ENCODE peak calls at places on chromosomes 3 and 15, in five cellular contexts. F is MM.1S; K is A549; T is keratinocyte; H is CD8-positive, alpha-beta T cell. U is an unnamed sample.

GRCh38 chr15:51266548-51266947 is 71.8 kb downstream of the CYP19A1 start:
- DNase-seq in F (no peak), K (no peak), T (no peak), H (no peak), U (no peak)

GRCh38 chr3:127900536-127900935 is 14.5 kb upstream of the KBTBD12 start:
- DNase-seq in F (no peak), K (no peak), T (no peak), H (no peak), U (no peak)

GRCh38 chr3:150483226-150483625 is 63.1 kb downstream of the SERP1 start:
- DNase-seq in F (no peak), K (no peak), T (no peak), H (no peak), U (no peak)

GRCh38 chr15:41001524-41001923 is 48.3 kb downstream of the CHAC1 start:
- DNase-seq in F (no peak), K (peak; percentile 57), T (no peak), H (no peak), U (peak; percentile 41)

GRCh38 chr15:99818872-99819271 is 85.6 kb upstream of the LYSMD4 start:
- DNase-seq in F (no peak), K (no peak), T (no peak), H (no peak), U (no peak)

GRCh38 chr15:43550527-43551363 is 33.3 kb downstream of the MAP1A start:
- DNase-seq in F (no peak), K (no peak), T (no peak), H (no peak), U (no peak)

GRCh38 chr3:38115645-38116427 is 21.1 kb downstream of the ACAA1 start:
- DNase-seq in F (no peak), K (no peak), T (no peak), H (no peak), U (no peak)

GRCh38 chr3:143120716-143121239 is 1.2 kb downstream of the CHST2 start:
- DNase-seq in F (peak; percentile 53), K (peak; percentile 13), T (no peak), H (peak; percentile 43), U (peak; percentile 83)

GRCh38 chr15:34986326-34987181 is 1.5 kb downstream of the ZNF770 start:
- DNase-seq in F (no peak), K (no peak), T (no peak), H (no peak), U (no peak)

GRCh38 chr15:73464602-73465001 is 21.6 kb downstream of the REC114 start:
- DNase-seq in F (no peak), K (no peak), T (no peak), H (no peak), U (no peak)
- TF ChIP-seq CTCF in F (peak; percentile 12), K (no peak), T (peak; percentile 43), H (no peak), U (no peak)

GRCh38 chr3:135134293-135134692 is 339.2 kb downstream of the EPHB1 start:
- DNase-seq in F (no peak), K (no peak), T (no peak), H (no peak), U (no peak)
- H3K4me3 ChIP-seq in F (no peak overlapping the region), K (no peak overlapping the region), T (no peak overlapping the region), H (no peak overlapping the region), U (no peak overlapping the region)

DNA sequence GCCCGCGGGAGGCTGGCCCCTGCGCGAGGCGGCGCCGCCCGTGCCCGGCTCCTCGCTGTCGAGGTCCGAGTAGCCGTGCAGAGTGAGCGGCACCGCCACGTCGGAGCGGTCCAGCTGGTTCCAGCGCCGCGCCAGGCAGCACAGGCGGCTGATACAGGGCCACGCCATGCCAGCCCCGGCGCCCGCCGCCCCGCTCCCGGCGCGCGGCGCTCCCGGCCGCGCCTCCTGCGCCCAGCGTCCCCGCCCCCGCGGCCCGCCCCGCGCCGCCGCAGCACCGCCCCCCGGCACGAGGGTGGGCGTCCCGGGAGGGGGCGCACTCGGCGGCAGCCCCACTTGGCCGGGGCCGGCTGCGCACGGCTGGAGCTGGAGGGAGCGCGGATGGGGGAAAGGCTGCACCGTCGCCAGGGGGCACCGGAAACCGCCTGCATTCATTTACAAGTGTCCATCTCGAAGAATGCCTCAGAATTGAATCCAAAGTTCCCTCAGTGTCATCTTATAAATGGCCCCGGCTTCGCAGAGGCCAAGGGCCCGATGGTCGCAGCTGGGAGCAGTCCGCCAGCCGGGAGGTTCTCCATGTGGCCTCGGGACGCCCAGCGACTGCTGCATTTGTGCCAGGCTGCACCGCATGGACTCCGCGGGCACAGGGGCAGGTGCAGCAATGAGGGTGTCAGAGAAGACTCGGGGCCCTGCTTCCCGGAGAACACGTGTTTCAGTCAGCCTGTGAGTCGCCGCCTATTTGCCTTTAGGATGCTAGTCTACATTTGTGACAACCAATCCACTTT is at the start of gene MAP6D1:
- DNase-seq in F (no peak), K (peak; percentile 52), T (no peak), H (peak; percentile 64), U (no peak)
- H3K27ac ChIP-seq in F (no peak within 1 kb of the TSS), K (peak within 1 kb of the TSS; percentile 71), T (no peak within 1 kb of the TSS), H (peak within 1 kb of the TSS; percentile 23), U (no peak within 1 kb of the TSS)

DNA sequence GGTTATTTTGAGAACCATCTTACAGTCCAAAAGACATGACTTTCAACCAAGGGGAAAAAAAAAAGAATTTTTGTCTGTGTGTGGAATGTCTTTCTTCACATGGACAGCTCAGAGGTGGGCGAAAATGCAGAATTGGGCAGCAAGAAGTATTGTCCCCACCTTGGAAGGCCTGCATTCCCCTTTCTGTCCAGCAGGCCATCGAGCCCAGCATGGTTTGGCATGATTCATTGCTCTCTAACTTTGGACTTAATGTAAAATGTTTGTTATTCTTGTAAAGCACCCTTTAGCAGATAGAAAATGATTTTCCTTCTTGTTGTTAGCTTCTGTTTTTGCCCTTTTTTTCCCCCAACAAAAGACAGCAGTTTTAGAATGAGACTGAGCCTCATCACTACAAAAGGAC is 12.4 kb downstream of the MYO1E start:
- DNase-seq in F (no peak), K (no peak), T (no peak), H (no peak), U (no peak)
- TF ChIP-seq CTCF in F (no peak), K (no peak), T (peak; percentile 44), H (no peak), U (no peak)

DNA sequence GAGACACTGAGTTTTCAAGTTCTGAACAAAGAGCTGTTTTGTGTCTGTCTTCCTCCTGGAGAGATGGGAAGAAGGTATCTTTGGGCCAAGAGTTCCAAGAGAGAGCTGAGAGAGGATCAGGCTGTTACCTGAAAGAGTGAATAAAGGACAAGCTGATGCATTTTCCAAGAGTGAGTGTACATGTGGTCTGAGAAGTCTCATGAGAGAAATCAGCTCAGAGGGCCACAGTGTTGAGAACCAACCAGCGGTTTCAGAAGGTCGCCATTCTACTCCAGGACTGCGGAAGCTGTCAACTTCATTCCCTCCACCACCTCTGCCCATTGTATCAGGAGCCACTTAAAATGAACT is 42.7 kb upstream of the PPP2R3A start:
- DNase-seq in F (no peak), K (no peak), T (no peak), H (no peak), U (no peak)
- H3K4me3 ChIP-seq in F (no peak overlapping the region), K (no peak overlapping the region), T (no peak overlapping the region), H (no peak overlapping the region), U (no peak overlapping the region)

GRCh38 chr3:98565237-98565643 is 28.2 kb downstream of the CPOX start:
- DNase-seq in F (no peak), K (no peak), T (no peak), H (no peak), U (no peak)

GRCh38 chr3:98563661-98564281 is 29.6 kb downstream of the CPOX start:
- DNase-seq in F (peak; percentile 70), K (no peak), T (no peak), H (no peak), U (no peak)

GRCh38 chr3:98560911-98561310 is 29.1 kb downstream of the GPR15 start:
- DNase-seq in F (no peak), K (no peak), T (no peak), H (no peak), U (no peak)

GRCh38 chr3:98564282-98565005 is 29.0 kb downstream of the CPOX start:
- DNase-seq in F (no peak), K (no peak), T (no peak), H (peak; percentile 45), U (no peak)

GRCh38 chr3:98561727-98562521 is 30.1 kb downstream of the GPR15 start:
- DNase-seq in F (no peak), K (no peak), T (no peak), H (no peak), U (no peak)
- H3K27ac ChIP-seq in F (no peak overlapping the region), K (no peak overlapping the region), T (no peak overlapping the region), H (no peak overlapping the region), U (no peak overlapping the region)

GRCh38 chr15:60478633-60479360 is at the start of gene ICE2:
- DNase-seq in F (peak; percentile 97), K (peak; percentile 97), T (peak; percentile 60), H (peak; percentile 96), U (peak; percentile 98)
- TF ChIP-seq CTCF in F (peak; percentile 5), K (peak; percentile 10), T (no peak), H (no peak), U (no peak)

DNA sequence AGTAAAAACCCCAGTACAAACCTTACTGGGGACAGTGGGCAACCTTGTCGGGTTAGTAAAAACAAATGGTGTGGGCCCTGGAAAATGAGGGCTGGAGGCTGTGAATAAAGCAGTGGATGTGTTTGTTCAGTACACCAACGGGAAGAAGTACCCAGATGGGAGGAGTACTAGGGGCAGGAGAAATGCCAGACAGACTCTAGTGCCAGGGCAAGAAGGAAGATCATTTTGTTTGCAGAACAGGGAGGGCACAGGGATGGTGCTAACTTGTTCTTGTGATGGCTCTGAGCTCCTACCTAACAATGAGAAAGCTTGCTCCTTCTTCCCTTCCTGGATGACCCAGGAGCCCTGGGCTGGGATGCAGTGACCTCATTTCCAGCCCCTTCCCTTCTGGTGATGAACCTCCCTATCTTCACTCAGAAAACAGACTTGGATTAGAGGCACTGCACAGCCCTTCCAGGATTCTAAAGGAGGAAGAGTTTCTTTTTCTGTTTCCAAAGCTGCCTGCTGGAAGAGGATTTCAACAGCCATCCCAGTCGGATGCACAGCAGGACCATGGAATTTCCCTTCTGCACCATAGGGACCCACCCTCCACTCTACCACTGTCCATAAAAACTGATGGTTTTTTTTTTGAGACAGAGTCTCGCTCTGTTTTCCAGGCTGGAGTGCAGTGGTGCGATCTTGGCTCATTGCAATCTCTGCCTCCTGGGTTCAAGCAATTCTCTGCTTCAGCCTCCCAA is 6.1 kb downstream of the RASSF1 start:
- DNase-seq in F (no peak), K (no peak), T (no peak), H (no peak), U (no peak)
- H3K4me3 ChIP-seq in F (no peak overlapping the region), K (no peak overlapping the region), T (peak overlapping the region; percentile 21), H (no peak overlapping the region), U (peak overlapping the region; percentile 81)

U was measured in left lung.